ENCODE peak calls at places on chromosomes 4 and X, in nine cellular contexts. A is tibial artery, U is choroid plexus epithelial cell, Q is upper lobe of right lung, I is cardiac muscle cell, L is RWPE1, M is tibial nerve, O is astrocyte of the cerebellum, R is left ventricle myocardium inferior. T is an unnamed sample.

GRCh38 chr4:3531306-3531886 is 826 bp downstream of the LRPAP1 start:
- DNase-seq in A (no peak), U (peak), Q (peak), I (no peak), L (peak), M (no peak), O (no peak), R (no peak), T (peak)

GRCh38 chr4:10101559-10102192 is 14.9 kb downstream of the WDR1 start:
- DNase-seq in A (no peak), U (no peak), Q (no peak), I (no peak), L (no peak), M (no peak), O (no peak), R (no peak), T (no peak)

GRCh38 chrX:133726211-133726630 is 259.2 kb downstream of the GPC3 start:
- DNase-seq in A (no peak), U (peak), Q (no peak), I (no peak), L (peak), M (no peak), O (peak), R (no peak), T (peak)

GRCh38 chr4:61201562-61202099 is 1.5 kb downstream of the ADGRL3 start:
- DNase-seq in A (no peak), U (peak), Q (no peak), I (peak), L (peak), M (no peak), O (no peak), R (peak), T (peak)

GRCh38 chrX:155070975-155071693 is at the start of the genes BRCC3, CMC4 and MTCP1:
- DNase-seq in A (peak), U (peak), Q (peak), I (peak), L (peak), M (peak), O (peak), R (peak), T (peak)

GRCh38 chr4:1043658-1044468 is 32.4 kb downstream of the FGFRL1 start:
- DNase-seq in A (peak), U (peak), Q (peak), I (no peak), L (peak), M (peak), O (peak), R (peak), T (peak)

GRCh38 chr4:17817027-17817426 is 6.2 kb downstream of the NCAPG start:
- DNase-seq in A (no peak), U (peak), Q (no peak), I (peak), L (peak), M (no peak), O (peak), R (no peak), T (peak)

GRCh38 chr4:57442834-57443291 is 332.7 kb upstream of the IGFBP7 start:
- DNase-seq in A (peak), U (peak), Q (no peak), I (peak), L (peak), M (peak), O (peak), R (peak), T (peak)

GRCh38 chrX:136047001-136047642 is 61.9 kb downstream of the SLC9A6 start:
- DNase-seq in A (no peak), U (no peak), Q (no peak), I (no peak), L (no peak), M (no peak), O (no peak), R (no peak), T (no peak)

GRCh38 chr4:168441412-168441811 is 38.9 kb downstream of the DDX60L start:
- DNase-seq in A (no peak), U (no peak), Q (no peak), I (no peak), L (peak), M (no peak), O (no peak), R (no peak), T (no peak)

GRCh38 chr4:54281060-54281781 is 52.1 kb downstream of the PDGFRA start:
- DNase-seq in A (peak), U (peak), Q (no peak), I (no peak), L (peak), M (peak), O (peak), R (peak), T (peak)

GRCh38 chrX:24282381-24283121 is 31.3 kb downstream of the SUPT20HL2 start:
- DNase-seq in A (peak), U (peak), Q (no peak), I (peak), L (no peak), M (no peak), O (peak), R (no peak), T (peak)

GRCh38 chrX:77572322-77572721 is 125.1 kb downstream of the FGF16 start:
- DNase-seq in A (no peak), U (peak), Q (no peak), I (no peak), L (peak), M (no peak), O (no peak), R (no peak), T (peak)

GRCh38 chrX:7154040-7154597 is 6.2 kb upstream of the PUDP start:
- DNase-seq in A (no peak), U (no peak), Q (no peak), I (no peak), L (no peak), M (no peak), O (no peak), R (no peak), T (no peak)

GRCh38 chr4:19947349-19947748 is 304.4 kb upstream of the SLIT2 start:
- DNase-seq in A (no peak), U (peak), Q (no peak), I (no peak), L (no peak), M (no peak), O (peak), R (no peak), T (peak)

GRCh38 chr4:172628263-172628662 is 540.3 kb upstream of the GALNT7 start:
- DNase-seq in A (no peak), U (no peak), Q (no peak), I (no peak), L (no peak), M (no peak), O (no peak), R (no peak), T (no peak)

GRCh38 chr4:122827899-122828601 is 1.4 kb downstream of the FGF2 start:
- DNase-seq in A (peak), U (peak), Q (no peak), I (peak), L (peak), M (peak), O (peak), R (no peak), T (peak)

GRCh38 chr4:53586121-53586816 is 5.0 kb downstream of the LNX1 start:
- DNase-seq in A (no peak), U (peak), Q (no peak), I (no peak), L (peak), M (no peak), O (peak), R (no peak), T (peak)

GRCh38 chr4:107283587-107284559 is 247.8 kb upstream of the DKK2 start:
- DNase-seq in A (no peak), U (peak), Q (no peak), I (no peak), L (peak), M (peak), O (peak), R (no peak), T (peak)

GRCh38 chr4:2755821-2756690 is at the start of gene TNIP2:
- DNase-seq in A (peak), U (peak), Q (peak), I (peak), L (peak), M (peak), O (no peak), R (peak), T (peak)

GRCh38 chrX:134600714-134601113 is 57.6 kb downstream of the PLAC1 start:
- DNase-seq in A (no peak), U (peak), Q (no peak), I (no peak), L (no peak), M (no peak), O (peak), R (no peak), T (peak)

GRCh38 chr4:120557372-120557771 is 365.2 kb downstream of the PRDM5 start:
- DNase-seq in A (no peak), U (peak), Q (no peak), I (no peak), L (no peak), M (no peak), O (no peak), R (no peak), T (peak)

GRCh38 chr4:1009647-1010521 is 1.5 kb upstream of the FGFRL1 start:
- DNase-seq in A (peak), U (peak), Q (peak), I (peak), L (peak), M (peak), O (no peak), R (peak), T (peak)

GRCh38 chr4:157961591-157961990 is 211.2 kb downstream of the GASK1B start:
- DNase-seq in A (no peak), U (peak), Q (no peak), I (no peak), L (no peak), M (no peak), O (no peak), R (no peak), T (no peak)

GRCh38 chrX:31251336-31251735 is 179.5 kb upstream of the FTHL17 start:
- DNase-seq in A (no peak), U (no peak), Q (no peak), I (no peak), L (no peak), M (no peak), O (no peak), R (no peak), T (peak)

GRCh38 chr4:161555689-161556660 is 607.8 kb downstream of the FSTL5 start:
- DNase-seq in A (no peak), U (peak), Q (no peak), I (no peak), L (peak), M (no peak), O (peak), R (no peak), T (peak)

GRCh38 chr4:111475001-111475400 is 670.3 kb upstream of the FAM241A start:
- DNase-seq in A (no peak), U (peak), Q (no peak), I (peak), L (no peak), M (no peak), O (peak), R (no peak), T (peak)

GRCh38 chrX:136880003-136880451 is 498 bp downstream of the RBMX start:
- DNase-seq in A (no peak), U (peak), Q (peak), I (peak), L (peak), M (peak), O (no peak), R (peak), T (peak)

GRCh38 chr4:155342142-155342541 is 34.6 kb downstream of the MAP9 start:
- DNase-seq in A (no peak), U (peak), Q (no peak), I (no peak), L (peak), M (no peak), O (no peak), R (no peak), T (peak)

GRCh38 chr4:109313168-109314133 is 11.0 kb upstream of the COL25A1 start:
- DNase-seq in A (no peak), U (peak), Q (no peak), I (no peak), L (no peak), M (no peak), O (no peak), R (no peak), T (no peak)

GRCh38 chr4:109319156-109319555 is 16.7 kb upstream of the COL25A1 start:
- DNase-seq in A (no peak), U (no peak), Q (no peak), I (no peak), L (no peak), M (no peak), O (no peak), R (no peak), T (no peak)

GRCh38 chr4:109319684-109320083 is 17.2 kb upstream of the COL25A1 start:
- DNase-seq in A (no peak), U (no peak), Q (no peak), I (no peak), L (no peak), M (no peak), O (no peak), R (no peak), T (no peak)

GRCh38 chr4:109315341-109315740 is 12.9 kb upstream of the COL25A1 start:
- DNase-seq in A (no peak), U (no peak), Q (no peak), I (no peak), L (no peak), M (no peak), O (no peak), R (no peak), T (no peak)

GRCh38 chr4:109315818-109316217 is 13.4 kb upstream of the COL25A1 start:
- DNase-seq in A (no peak), U (peak), Q (no peak), I (no peak), L (no peak), M (no peak), O (no peak), R (no peak), T (no peak)
- TF ChIP-seq CTCF in A (no peak), U (peak), Q (no peak), I (no peak), L (no peak), M (no peak), O (no peak), R (no peak), T (peak)

GRCh38 chr4:151371045-151371605 is 37.9 kb upstream of the FHIP1A start:
- DNase-seq in A (no peak), U (no peak), Q (no peak), I (no peak), L (no peak), M (no peak), O (no peak), R (no peak), T (no peak)
- TF ChIP-seq CTCF in A (no peak), U (no peak), Q (no peak), I (no peak), L (no peak), M (no peak), O (no peak), R (no peak), T (no peak)

GRCh38 chr4:186033027-186033426 is 35.9 kb upstream of the TLR3 start:
- DNase-seq in A (no peak), U (no peak), Q (no peak), I (no peak), L (no peak), M (no peak), O (no peak), R (no peak), T (no peak)
- TF ChIP-seq CTCF in A (no peak), U (no peak), Q (no peak), I (no peak), L (no peak), M (no peak), O (no peak), R (no peak), T (no peak)

GRCh38 chr4:7904108-7904516 is 35.5 kb downstream of the AFAP1 start:
- DNase-seq in A (no peak), U (peak), Q (no peak), I (peak), L (no peak), M (no peak), O (peak), R (no peak), T (peak)
- TF ChIP-seq CTCF in A (no peak), U (no peak), Q (no peak), I (no peak), L (no peak), M (no peak), O (no peak), R (no peak), T (no peak)